ENCODE peak calls at places on chromosomes 4 and X, in six cellular contexts. M is IMR-90, K is H9, G is mesendoderm, J is neuronal stem cell, E is mesenchymal stem cell. I is an unnamed sample.

GRCh38 chrX:153770606-153771175 is 6.6 kb downstream of the PLXNB3 start:
- DNase-seq in M (no peak), K (peak), G (no peak), J (no peak), E (no peak), I (no peak)

GRCh38 chr4:140426610-140427103 is 791 bp downstream of the CLGN start:
- DNase-seq in M (no peak), K (no peak), G (peak), J (peak), E (no peak), I (no peak)

GRCh38 chr4:139282375-139283075 is 2.5 kb upstream of the MGARP start:
- DNase-seq in M (peak), K (no peak), G (no peak), J (no peak), E (peak), I (no peak)

GRCh38 chr4:62119195-62119594 is 919.1 kb downstream of the ADGRL3 start:
- DNase-seq in M (no peak), K (no peak), G (no peak), J (no peak), E (no peak), I (no peak)

GRCh38 chr4:101086801-101087586 is 260.3 kb downstream of the PPP3CA start:
- DNase-seq in M (no peak), K (peak), G (peak), J (no peak), E (no peak), I (peak)

GRCh38 chr4:172168888-172169287 is 355.7 kb downstream of the GALNTL6 start:
- DNase-seq in M (peak), K (no peak), G (no peak), J (no peak), E (peak), I (no peak)

GRCh38 chrX:48923771-48924170 is 4.9 kb upstream of the PIM2 start:
- DNase-seq in M (no peak), K (no peak), G (no peak), J (no peak), E (no peak), I (no peak)

GRCh38 chr4:94892051-94892450 is 134.3 kb downstream of the BMPR1B start:
- DNase-seq in M (no peak), K (no peak), G (no peak), J (no peak), E (no peak), I (no peak)

GRCh38 chr4:95963456-95963855 is 123.6 kb downstream of the PDHA2 start:
- DNase-seq in M (no peak), K (no peak), G (no peak), J (no peak), E (no peak), I (no peak)

GRCh38 chr4:139455187-139455586 is 1.3 kb downstream of the RAB33B start:
- DNase-seq in M (no peak), K (no peak), G (peak), J (no peak), E (no peak), I (no peak)

GRCh38 chr4:6225469-6225868 is 25.1 kb upstream of the JAKMIP1 start:
- DNase-seq in M (peak), K (peak), G (peak), J (peak), E (peak), I (no peak)

GRCh38 chr4:147724468-147725201 is 7.3 kb upstream of the ARHGAP10 start:
- DNase-seq in M (no peak), K (no peak), G (no peak), J (no peak), E (no peak), I (no peak)
- H2BK15ac ChIP-seq in M (peak), K (no peak), G (no peak), J (no peak), E (no peak), I (no peak)

GRCh38 chrX:129577877-129578276 is 37.8 kb downstream of the OCRL start:
- DNase-seq in M (no peak), K (no peak), G (no peak), J (no peak), E (peak), I (no peak)
- H2BK15ac ChIP-seq in M (no peak), K (no peak), G (no peak), J (no peak), E (no peak), I (no peak)

GRCh38 chr4:26227827-26228226 is 93.0 kb upstream of the RBPJ start:
- DNase-seq in M (no peak), K (no peak), G (no peak), J (no peak), E (no peak), I (no peak)
- H2BK15ac ChIP-seq in M (no peak), K (no peak), G (no peak), J (no peak), E (no peak), I (no peak)

DNA sequence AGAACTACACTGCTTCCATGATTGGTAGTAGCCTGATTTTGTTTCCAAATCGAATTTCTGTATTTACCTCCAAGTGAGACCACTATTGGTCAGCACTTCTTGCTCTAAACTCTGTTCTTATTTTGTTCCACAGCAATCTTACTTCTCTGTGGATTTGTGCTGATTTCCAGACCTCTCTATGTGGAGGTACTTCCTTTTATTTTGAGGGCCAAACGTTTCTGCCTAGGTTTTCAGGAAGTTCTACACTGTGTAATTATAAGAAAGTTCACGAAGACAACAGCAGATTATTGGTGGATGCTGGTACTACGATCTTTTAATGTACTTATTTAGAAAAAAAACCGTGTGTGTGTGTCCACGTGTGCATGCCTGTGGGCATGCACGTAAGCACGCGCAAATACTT is 46.7 kb downstream of the DTHD1 start:
- DNase-seq in M (no peak), K (no peak), G (no peak), J (no peak), E (no peak), I (no peak)
- H2BK15ac ChIP-seq in M (no peak), K (no peak), G (no peak), J (no peak), E (no peak), I (no peak)

DNA sequence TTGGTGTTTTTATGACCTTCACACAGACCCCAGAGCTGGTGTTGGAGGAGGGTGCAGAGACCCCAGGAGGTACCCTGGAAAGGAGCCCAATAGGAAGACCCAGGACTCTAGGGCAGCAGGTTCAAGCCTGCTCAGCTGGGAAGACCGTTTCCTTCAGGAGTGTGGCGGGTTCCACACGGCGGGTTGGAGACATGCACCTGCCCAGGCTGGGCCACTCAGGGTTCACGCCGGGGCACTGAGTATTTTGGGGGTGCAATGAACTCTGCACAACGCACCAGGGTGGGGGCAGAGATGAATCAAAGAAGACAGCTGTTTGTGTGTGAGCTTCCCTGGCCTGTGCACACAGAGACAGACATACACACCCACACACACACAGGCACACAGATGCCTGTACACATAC is 52.5 kb upstream of the PPP2R3B start:
- DNase-seq in M (no peak), K (no peak), G (no peak), J (no peak), E (no peak), I (no peak)
- H2BK15ac ChIP-seq in M (no peak), K (no peak), G (no peak), J (peak), E (no peak), I (peak)

I was measured in H1.